ENCODE peak calls at places on chromosomes 3 and 15, in nine cellular contexts. Y is bronchial epithelial cell, E is foreskin fibroblast, S is testis, V is tibial artery, D is lower leg skin, M is transverse colon, C is PC-9, X is pancreas. F is an unnamed sample.

GRCh38 chr3:126118591-126118990 is 34.7 kb upstream of the SLC41A3 start:
- DNase-seq in C (no peak), D (peak), S (no peak), M (peak), X (peak), Y (no peak), V (peak), E (no peak), F (no peak)

GRCh38 chr15:74809242-74809641 is 3.4 kb upstream of the LMAN1L start:
- DNase-seq in X (no peak), Y (no peak), C (no peak), V (no peak), D (no peak), E (no peak), S (no peak), M (no peak), F (no peak)

GRCh38 chr3:16377196-16377595 is 112.2 kb downstream of the OXNAD1 start:
- DNase-seq in M (no peak), X (no peak), S (no peak), Y (no peak), V (no peak), E (no peak), D (no peak), C (no peak), F (no peak)

GRCh38 chr3:192883512-192883911 is 34.1 kb downstream of the MB21D2 start:
- DNase-seq in Y (no peak), M (no peak), C (no peak), V (no peak), E (no peak), S (no peak), D (no peak), X (no peak), F (no peak)

GRCh38 chr15:28961391-28961790 is 75.6 kb downstream of the APBA2 start:
- DNase-seq in C (no peak), M (no peak), V (no peak), X (no peak), D (peak), S (no peak), E (no peak), Y (no peak), F (no peak)

GRCh38 chr3:94069242-94069813 is 6.5 kb downstream of the NSUN3 start:
- DNase-seq in E (no peak), D (no peak), S (no peak), M (no peak), V (no peak), X (no peak), C (no peak), Y (peak), F (no peak)

GRCh38 chr3:41690766-41691563 is 270.9 kb downstream of the ULK4 start:
- DNase-seq in Y (no peak), E (no peak), M (peak), X (no peak), V (no peak), S (no peak), D (no peak), C (peak), F (no peak)

GRCh38 chr3:52786330-52787215 is 8.0 kb upstream of the ITIH3 start:
- DNase-seq in M (no peak), D (no peak), V (no peak), C (no peak), S (no peak), E (no peak), Y (no peak), X (no peak), F (no peak)

GRCh38 chr3:52026016-52026415 is 30.3 kb upstream of the RPL29 start:
- DNase-seq in Y (no peak), V (no peak), C (no peak), D (no peak), E (no peak), M (no peak), S (no peak), X (no peak), F (no peak)

GRCh38 chr3:45642731-45643152 is 46.5 kb upstream of the SACM1L start:
- DNase-seq in C (peak), M (no peak), S (no peak), D (no peak), V (no peak), E (no peak), Y (no peak), X (no peak), F (no peak)

GRCh38 chr3:64190517-64191515 is 34.5 kb downstream of the PRICKLE2 start:
- DNase-seq in M (no peak), V (no peak), S (no peak), E (peak), D (no peak), C (no peak), X (no peak), Y (peak), F (no peak)

GRCh38 chr15:25862087-25862468 is 1.0 kb downstream of the ATP10A start:
- DNase-seq in E (no peak), C (no peak), V (no peak), M (no peak), X (no peak), Y (no peak), D (no peak), S (no peak), F (no peak)

GRCh38 chr15:99103279-99103678 is 1.6 kb upstream of the SYNM start:
- DNase-seq in C (no peak), Y (no peak), X (no peak), M (no peak), E (no peak), S (no peak), D (peak), V (no peak), F (no peak)

GRCh38 chr15:78620839-78621421 is at the start of gene CHRNA3:
- DNase-seq in Y (no peak), D (peak), V (no peak), X (no peak), C (no peak), M (no peak), S (no peak), E (no peak), F (no peak)

GRCh38 chr15:41574158-41574557 is 15.1 kb downstream of the TYRO3 start:
- DNase-seq in D (no peak), M (no peak), C (no peak), E (no peak), V (no peak), X (no peak), S (no peak), Y (no peak), F (no peak)

GRCh38 chr15:75904241-75904631 is 558 bp downstream of the FBXO22 start:
- DNase-seq in S (peak), D (peak), M (peak), C (no peak), X (no peak), E (peak), Y (peak), V (no peak), F (peak)

GRCh38 chr3:168165390-168166269 is 69.9 kb upstream of the GOLIM4 start:
- DNase-seq in Y (peak), E (peak), M (peak), V (peak), S (peak), D (peak), X (no peak), C (peak), F (peak)

GRCh38 chr3:52998781-52999509 is 46.9 kb downstream of the SFMBT1 start:
- DNase-seq in V (no peak), Y (peak), D (no peak), C (peak), S (no peak), E (no peak), M (no peak), X (no peak), F (no peak)

GRCh38 chr15:63826513-63826912 is 7.2 kb downstream of the HERC1 start:
- DNase-seq in E (peak), D (no peak), X (no peak), C (no peak), M (no peak), Y (peak), V (no peak), S (no peak), F (no peak)
- TF ChIP-seq CTCF in E (no peak), D (no peak), X (no peak), C (peak), M (no peak), Y (no peak), V (no peak), S (no peak), F (peak)

GRCh38 chr3:177898185-177898584 is 638.1 kb upstream of the KCNMB2 start:
- DNase-seq in Y (no peak), S (no peak), D (no peak), V (no peak), M (no peak), C (no peak), X (no peak), E (no peak), F (no peak)

GRCh38 chr3:177889158-177889557 is 647.1 kb upstream of the KCNMB2 start:
- DNase-seq in X (no peak), E (no peak), V (no peak), M (no peak), Y (no peak), D (no peak), C (no peak), S (no peak), F (no peak)

GRCh38 chr3:177894021-177894690 is 642.1 kb upstream of the KCNMB2 start:
- DNase-seq in Y (no peak), S (no peak), X (no peak), V (no peak), E (no peak), C (no peak), D (no peak), M (no peak), F (no peak)

GRCh38 chr3:177887475-177887874 is 648.8 kb upstream of the KCNMB2 start:
- DNase-seq in D (no peak), E (no peak), X (no peak), C (no peak), V (no peak), M (no peak), S (no peak), Y (no peak), F (peak)

GRCh38 chr3:177893321-177893720 is 642.9 kb upstream of the KCNMB2 start:
- DNase-seq in D (no peak), V (no peak), Y (no peak), C (no peak), S (peak), M (no peak), E (no peak), X (no peak), F (no peak)
- TF ChIP-seq CTCF in D (no peak), V (no peak), Y (no peak), C (no peak), S (no peak), M (no peak), E (peak), X (no peak), F (no peak)

GRCh38 chr3:100316656-100317069 is 17.9 kb upstream of the NIT2 start:
- DNase-seq in X (no peak), M (no peak), V (peak), Y (peak), C (peak), D (no peak), S (peak), E (peak), F (peak)
- TF ChIP-seq CTCF in X (peak), M (peak), V (peak), Y (peak), C (peak), D (no peak), S (peak), E (peak), F (peak)

GRCh38 chr15:40339621-40339945 is 1.2 kb downstream of the CCDC9B start:
- DNase-seq in X (no peak), M (peak), C (no peak), S (peak), V (no peak), D (no peak), Y (no peak), E (no peak), F (no peak)
- TF ChIP-seq CTCF in X (no peak), M (no peak), C (peak), S (no peak), V (no peak), D (no peak), Y (peak), E (no peak), F (no peak)

GRCh38 chr3:147652682-147653081 is 243.5 kb downstream of the ZIC1 start:
- DNase-seq in M (no peak), V (no peak), D (no peak), X (no peak), E (no peak), Y (no peak), S (no peak), C (no peak), F (no peak)

GRCh38 chr3:147654827-147655226 is 245.7 kb downstream of the ZIC1 start:
- DNase-seq in M (no peak), S (no peak), Y (no peak), X (no peak), C (no peak), E (no peak), D (no peak), V (no peak), F (no peak)

GRCh38 chr3:147653309-147653923 is 244.3 kb downstream of the ZIC1 start:
- DNase-seq in E (no peak), D (no peak), C (no peak), V (no peak), X (no peak), Y (no peak), S (no peak), M (no peak), F (no peak)

GRCh38 chr3:147651107-147651506 is 241.9 kb downstream of the ZIC1 start:
- DNase-seq in X (no peak), E (no peak), Y (no peak), S (no peak), D (no peak), M (no peak), C (no peak), V (no peak), F (no peak)

DNA sequence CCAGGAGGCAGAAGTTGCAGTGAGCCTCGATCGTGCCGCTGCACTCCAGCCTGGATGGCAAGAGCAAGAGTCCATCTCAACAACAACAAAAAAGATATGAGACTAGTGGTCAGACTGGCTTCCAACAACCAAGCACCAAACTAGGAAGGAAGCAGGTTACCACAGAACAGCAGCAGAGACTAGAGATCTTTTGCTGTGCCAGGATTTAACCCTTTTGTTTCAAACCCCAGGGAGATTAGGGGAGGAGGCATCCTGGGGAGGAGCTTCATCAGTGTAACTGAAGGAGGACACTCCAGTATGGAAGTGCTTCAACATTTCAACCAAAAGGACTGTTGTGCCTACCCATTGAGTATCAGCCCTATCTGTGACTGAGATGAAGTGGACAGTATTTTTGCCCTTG is 240.3 kb downstream of the ZIC1 start:
- DNase-seq in S (no peak), X (no peak), Y (no peak), V (no peak), M (no peak), C (no peak), E (no peak), D (no peak), F (no peak)
- TF ChIP-seq CTCF in S (no peak), X (no peak), Y (no peak), V (no peak), M (no peak), C (no peak), E (no peak), D (no peak), F (no peak)

DNA sequence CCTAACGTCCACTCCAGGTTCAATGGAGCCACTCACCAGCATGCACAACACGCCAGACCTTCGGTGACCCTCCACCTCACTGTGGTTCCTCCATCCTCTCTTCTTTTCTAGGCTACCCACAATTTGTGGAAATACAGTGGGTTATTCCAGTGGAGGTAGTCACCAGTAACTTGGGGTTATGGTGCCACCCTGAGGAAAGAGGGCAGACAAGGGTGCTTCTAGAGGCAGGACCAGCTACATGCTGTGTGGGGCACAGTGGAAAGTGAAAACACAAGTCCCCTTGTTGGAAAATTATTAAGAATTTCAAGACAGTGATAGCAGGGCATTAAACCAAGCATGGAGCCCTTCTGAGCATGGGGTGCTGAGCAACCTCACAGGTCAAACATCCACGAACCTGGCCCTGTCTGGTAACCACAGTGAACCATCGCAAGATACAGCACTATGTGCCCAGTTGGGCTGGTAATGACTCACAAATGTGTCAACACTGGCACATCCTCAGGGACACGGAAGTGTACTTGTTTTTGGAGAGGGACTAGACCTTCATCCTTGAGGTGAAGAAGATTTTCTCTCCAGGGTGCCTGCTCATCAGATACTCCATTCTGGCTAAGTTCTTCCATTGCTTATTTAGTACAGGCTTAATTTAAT is 166.7 kb downstream of the STT3B start:
- DNase-seq in S (no peak), E (peak), V (no peak), M (no peak), Y (peak), X (no peak), C (peak), D (peak), F (no peak)
- TF ChIP-seq CTCF in S (no peak), E (no peak), V (no peak), M (no peak), Y (no peak), X (no peak), C (no peak), D (no peak), F (no peak)

DNA sequence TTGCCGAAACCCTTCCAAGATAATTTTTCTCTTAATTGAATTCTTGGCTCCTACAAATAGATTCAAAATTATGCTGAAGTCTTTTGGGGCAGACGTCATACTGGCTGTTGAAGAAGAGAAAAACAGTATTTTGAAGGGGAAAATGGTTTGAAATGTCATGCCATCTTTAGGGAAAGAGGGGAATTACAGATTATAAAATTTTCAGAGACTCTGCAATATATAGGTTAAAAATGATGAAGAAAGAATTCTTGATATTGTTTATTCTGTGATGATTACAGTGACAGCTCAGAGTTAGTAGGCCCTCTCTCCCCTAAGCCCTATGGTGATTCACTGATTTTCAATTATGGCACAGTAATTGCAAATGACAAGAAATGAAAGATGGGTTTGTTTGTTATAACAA is 86.1 kb downstream of the CGNL1 start:
- DNase-seq in V (no peak), C (no peak), E (no peak), D (no peak), S (no peak), Y (peak), M (no peak), X (no peak), F (no peak)
- TF ChIP-seq CTCF in V (no peak), C (no peak), E (peak), D (no peak), S (no peak), Y (no peak), M (no peak), X (no peak), F (no peak)

GRCh38 chr3:27758083-27758482 is 36.0 kb upstream of the EOMES start:
- DNase-seq in X (no peak), C (no peak), E (peak), S (no peak), V (peak), M (no peak), Y (peak), D (no peak), F (no peak)
- TF ChIP-seq CTCF in X (no peak), C (no peak), E (no peak), S (no peak), V (no peak), M (no peak), Y (no peak), D (no peak), F (no peak)

GRCh38 chr15:35751421-35752133 is 205.6 kb upstream of the DPH6 start:
- DNase-seq in Y (peak), E (peak), X (peak), M (peak), C (peak), D (peak), S (peak), V (peak), F (peak)
- TF ChIP-seq CTCF in Y (peak), E (peak), X (peak), M (peak), C (peak), D (no peak), S (peak), V (peak), F (peak)

F was measured in GM13976.